ENCODE peak calls at places on chromosomes 16 and 17, in six cellular contexts. P, H, W, F, Z and T are unnamed samples.

GRCh38 chr16:67116388-67117311 is 6.9 kb downstream of the PHAF1 start:
- DNase-seq in Z (no peak), P (no peak), H (no peak), W (no peak), F (no peak), T (peak)

GRCh38 chr16:698911-699671 is 6.5 kb downstream of the FBXL16 start:
- DNase-seq in Z (no peak), W (no peak), P (no peak), H (no peak), F (no peak), T (no peak)

GRCh38 chr16:49510676-49511305 is 137.2 kb downstream of the C16orf78 start:
- DNase-seq in F (no peak), W (no peak), H (no peak), Z (no peak), P (no peak), T (no peak)

GRCh38 chr17:32496348-32497078 is 9.7 kb downstream of the CDK5R1 start:
- DNase-seq in P (no peak), H (peak), W (no peak), F (no peak), Z (no peak), T (peak)

GRCh38 chr17:61669522-61669921 is 78.5 kb upstream of the NACA2 start:
- DNase-seq in W (no peak), H (no peak), Z (no peak), F (no peak), P (no peak), T (no peak)

GRCh38 chr16:76800196-76800595 is 390.8 kb upstream of the MON1B start:
- DNase-seq in W (no peak), Z (no peak), P (no peak), F (no peak), H (no peak), T (no peak)

GRCh38 chr17:15406081-15406480 is 61.3 kb downstream of the CDRT4 start:
- DNase-seq in F (no peak), P (no peak), Z (no peak), H (no peak), W (no peak), T (peak)

GRCh38 chr17:45298546-45299285 is 18.1 kb downstream of the MAP3K14 start:
- DNase-seq in P (no peak), H (no peak), Z (no peak), W (no peak), F (no peak), T (no peak)

GRCh38 chr16:1101573-1102332 is 5.7 kb upstream of the C1QTNF8 start:
- DNase-seq in F (no peak), Z (no peak), W (no peak), H (no peak), P (no peak), T (no peak)

GRCh38 chr16:88705076-88705684 is 1.0 kb downstream of the RNF166 start:
- DNase-seq in Z (no peak), P (no peak), F (no peak), W (no peak), H (peak), T (peak)

GRCh38 chr16:88905563-88905962 is 39.1 kb upstream of the PABPN1L start:
- DNase-seq in H (no peak), W (peak), Z (no peak), P (peak), F (peak), T (no peak)

GRCh38 chr16:27315333-27316037 is 1.7 kb downstream of the IL4R start:
- DNase-seq in F (peak), H (peak), W (peak), Z (no peak), P (peak), T (peak)

GRCh38 chr17:18950944-18951905 is 740 bp upstream of the SLC5A10 start:
- DNase-seq in H (no peak), W (no peak), F (peak), P (no peak), Z (no peak), T (no peak)

GRCh38 chr16:75733305-75734141 is 7.2 kb upstream of the CPHXL start:
- DNase-seq in P (no peak), Z (peak), W (no peak), H (peak), F (peak), T (peak)

GRCh38 chr16:9077001-9077809 is 14.2 kb upstream of the HAPSTR1 start:
- DNase-seq in H (peak), W (no peak), F (peak), Z (no peak), P (no peak), T (peak)

GRCh38 chr16:51577621-51578303 is 426.7 kb upstream of the SALL1 start:
- DNase-seq in W (peak), F (peak), P (no peak), Z (no peak), H (peak), T (peak)

GRCh38 chr16:11327277-11328171 is 17.7 kb upstream of the RMI2 start:
- DNase-seq in P (no peak), F (peak), Z (no peak), W (peak), H (no peak), T (no peak)

GRCh38 chr17:14361470-14361869 is 60.6 kb downstream of the HS3ST3B1 start:
- DNase-seq in Z (no peak), W (no peak), H (no peak), P (no peak), F (no peak), T (no peak)

GRCh38 chr17:64171041-64171440 is 41.1 kb upstream of the ERN1 start:
- DNase-seq in F (peak), P (no peak), W (no peak), Z (no peak), H (no peak), T (no peak)

GRCh38 chr17:81366648-81367047 is 28.6 kb upstream of the BAHCC1 start:
- DNase-seq in Z (no peak), F (no peak), W (no peak), H (no peak), P (no peak), T (no peak)

GRCh38 chr17:2782030-2782429 is 14.2 kb upstream of the RAP1GAP2 start:
- DNase-seq in P (no peak), F (peak), W (no peak), H (peak), Z (no peak), T (no peak)

GRCh38 chr16:86496262-86496928 is 13.9 kb upstream of the FOXF1 start:
- DNase-seq in W (no peak), H (no peak), P (no peak), F (no peak), Z (no peak), T (peak)

GRCh38 chr16:76343761-76344160 is 66.6 kb downstream of the CNTNAP4 start:
- DNase-seq in P (no peak), F (no peak), H (no peak), Z (no peak), W (no peak), T (no peak)

GRCh38 chr16:46830417-46830901 is 521 bp downstream of the C16orf87 start:
- DNase-seq in W (no peak), P (no peak), H (no peak), Z (peak), F (peak), T (no peak)

GRCh38 chr17:15886804-15887203 is 58.1 kb upstream of the ADORA2B start:
- DNase-seq in F (no peak), H (no peak), W (no peak), Z (no peak), P (no peak), T (no peak)

GRCh38 chr16:11084484-11085024 is 140.2 kb downstream of the CLEC16A start:
- DNase-seq in H (peak), Z (no peak), W (no peak), P (no peak), F (no peak), T (peak)

GRCh38 chr17:70484496-70484895 is 315.2 kb downstream of the KCNJ2 start:
- DNase-seq in H (no peak), W (no peak), P (no peak), Z (no peak), F (no peak), T (no peak)

DNA sequence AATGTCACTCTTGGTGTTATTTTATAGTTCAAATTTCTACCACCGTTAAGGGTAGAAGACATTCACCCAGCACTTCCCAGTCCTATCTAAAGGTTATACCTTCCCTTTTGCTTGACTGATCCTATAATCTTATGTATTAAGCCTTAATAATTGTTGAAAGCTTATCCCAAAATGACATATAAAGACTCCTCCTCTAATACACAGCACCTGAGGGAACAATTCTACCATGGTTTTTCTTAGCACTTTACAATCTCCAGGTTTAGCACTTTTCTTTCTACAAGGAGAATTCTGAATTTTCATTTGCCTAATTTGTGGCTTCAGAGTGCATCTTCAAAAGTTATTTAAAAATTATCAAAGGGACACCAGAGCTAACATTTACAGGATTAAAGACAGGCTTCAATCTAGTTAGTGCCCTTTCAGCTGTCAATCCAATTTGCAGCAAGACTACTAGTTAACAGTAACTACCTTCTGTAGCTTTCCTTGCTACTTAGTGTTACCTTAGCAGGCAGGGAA is 8.8 kb downstream of the SRSF1 start:
- DNase-seq in F (no peak), P (no peak), W (no peak), H (no peak), Z (no peak), T (no peak)
- H2BK15ac ChIP-seq in F (no peak), P (no peak), W (no peak), H (no peak), Z (no peak), T (no peak)

GRCh38 chr17:79439493-79439892 is 171.4 kb downstream of the RBFOX3 start:
- DNase-seq in W (no peak), P (no peak), Z (no peak), F (no peak), H (no peak), T (no peak)
- H3K23ac ChIP-seq in W (no peak), P (no peak), Z (no peak), F (no peak), H (no peak), T (no peak)

DNA sequence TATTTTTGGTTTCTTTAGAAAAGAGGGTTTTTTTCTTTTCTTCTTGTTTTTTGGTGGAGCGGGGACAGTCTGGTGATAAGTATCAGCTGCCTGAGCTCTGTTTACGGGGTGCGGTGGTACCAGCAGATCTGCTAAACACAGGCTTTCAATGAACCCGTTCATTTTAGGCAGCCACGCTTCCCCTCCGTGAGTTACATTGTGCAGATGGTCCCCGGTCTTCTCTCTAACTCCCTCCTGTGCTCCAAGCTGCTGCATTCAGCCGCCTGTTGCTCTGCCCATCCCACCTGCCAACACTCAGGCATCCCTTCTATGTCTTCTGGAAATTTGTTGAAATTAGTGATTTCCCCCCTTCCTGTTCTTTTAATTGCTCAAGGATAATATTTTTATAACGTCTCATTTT is 82.1 kb upstream of the ELAC2 start:
- DNase-seq in H (no peak), Z (no peak), W (no peak), P (no peak), F (no peak), T (no peak)
- H2BK15ac ChIP-seq in H (no peak), Z (no peak), W (no peak), P (no peak), F (no peak), T (no peak)

DNA sequence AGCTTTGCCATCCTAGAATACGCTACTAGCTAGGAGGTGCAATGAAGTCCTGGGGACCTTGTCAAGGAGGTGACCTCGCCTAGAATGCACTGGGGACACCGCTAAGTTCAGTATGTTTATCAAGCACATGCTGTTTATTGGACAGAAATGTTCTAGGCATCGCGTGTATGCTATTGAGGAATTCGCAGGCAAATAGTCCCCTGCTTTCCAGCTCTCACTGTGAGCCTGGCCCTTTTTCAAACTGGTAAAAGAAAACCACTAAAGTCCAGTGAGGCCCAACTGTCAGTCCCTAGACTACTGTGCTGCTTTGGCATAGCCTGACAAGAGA is 1.2 kb upstream of the FAM222B start:
- DNase-seq in P (no peak), F (no peak), W (no peak), Z (no peak), H (no peak), T (no peak)
- H3K23ac ChIP-seq in P (no peak), F (no peak), W (no peak), Z (no peak), H (no peak), T (no peak)

GRCh38 chr17:67712375-67712774 is 5.4 kb upstream of the NOL11 start:
- DNase-seq in Z (no peak), F (no peak), H (no peak), P (no peak), W (no peak), T (no peak)
- H2BK15ac ChIP-seq in Z (no peak), F (no peak), H (no peak), P (no peak), W (no peak), T (no peak)

GRCh38 chr17:51057534-51057933 is 63.1 kb downstream of the SPAG9 start:
- DNase-seq in P (no peak), Z (no peak), F (no peak), W (no peak), H (no peak), T (no peak)

GRCh38 chr17:51059781-51060180 is 60.9 kb downstream of the SPAG9 start:
- DNase-seq in W (no peak), F (no peak), P (no peak), Z (no peak), H (peak), T (peak)

GRCh38 chr17:51060396-51060795 is 60.3 kb downstream of the SPAG9 start:
- DNase-seq in W (no peak), Z (no peak), F (peak), H (no peak), P (no peak), T (no peak)

GRCh38 chr17:51054748-51055147 is 65.9 kb downstream of the SPAG9 start:
- DNase-seq in Z (no peak), W (no peak), P (no peak), H (no peak), F (no peak), T (no peak)

DNA sequence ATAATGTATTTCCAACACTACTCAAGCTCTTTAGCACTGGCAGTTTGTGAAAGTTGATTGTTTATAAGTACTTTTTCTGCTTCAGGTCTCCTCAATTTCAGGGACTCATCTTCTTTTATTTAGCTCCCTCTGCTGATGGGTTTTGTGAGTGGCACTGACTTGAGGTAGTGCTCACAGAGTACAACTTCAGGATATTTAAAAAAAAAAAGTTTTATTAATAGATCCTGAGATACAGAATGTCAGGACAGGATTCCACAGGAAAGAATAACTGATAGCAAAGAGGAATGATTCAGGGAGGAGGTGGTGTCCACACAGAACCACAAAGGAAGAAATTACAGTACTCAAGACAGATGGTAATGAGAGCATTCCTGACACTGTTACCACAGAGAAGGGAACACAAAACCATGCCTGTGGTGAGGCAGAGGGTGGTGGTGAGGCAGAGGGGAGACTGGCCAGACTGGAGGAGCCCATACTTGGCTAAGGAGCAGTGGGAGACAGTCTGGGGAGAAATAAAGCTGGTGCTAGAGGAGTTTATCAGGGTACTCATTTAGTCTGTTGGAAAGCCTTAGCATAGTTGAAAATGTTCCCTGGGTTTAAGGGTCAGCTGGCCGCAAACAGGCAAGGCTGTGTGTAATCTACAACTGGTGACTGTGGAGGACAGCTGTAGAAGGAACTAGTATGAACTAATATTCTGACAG is 63.7 kb downstream of the SPAG9 start:
- DNase-seq in W (peak), H (peak), F (peak), Z (peak), P (peak), T (peak)
- H3K23ac ChIP-seq in W (no peak), H (peak), F (no peak), Z (no peak), P (no peak), T (no peak)

DNA sequence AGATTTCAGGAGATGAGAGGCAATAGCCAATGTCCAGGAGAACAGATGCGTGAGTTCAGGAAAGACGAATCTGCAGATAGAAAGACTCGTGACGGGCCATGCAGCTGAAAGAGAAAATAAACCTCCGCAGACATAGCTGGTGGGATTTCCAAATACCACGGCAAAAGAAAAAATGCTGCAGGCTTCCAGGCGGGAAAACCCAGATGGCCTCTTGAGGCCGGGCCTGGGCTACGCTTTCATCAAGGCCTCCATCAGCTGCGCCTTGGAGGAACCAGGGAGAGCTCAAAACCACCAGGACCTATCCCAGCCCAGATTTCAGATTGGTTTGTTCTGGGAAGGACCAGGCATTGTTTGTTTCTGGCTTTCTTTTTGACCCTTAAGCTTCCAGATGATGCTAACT is 16.7 kb downstream of the CCDC40 start:
- DNase-seq in F (no peak), W (no peak), H (no peak), Z (no peak), P (no peak), T (peak)
- H2BK15ac ChIP-seq in F (no peak), W (no peak), H (no peak), Z (no peak), P (no peak), T (no peak)